ENCODE peak calls at places on chromosomes 2 and 18, in four cellular contexts. D is K562, O is transverse colon, S is uterus. T is an unnamed sample. For H3K4me1 and H3K36me3, the result is how much of the 10 kb centered on the place peaks cover.

GRCh38 chr2:54628418-54628817 is 95.0 kb upstream of the EML6 start:
- DNase-seq in D (no peak), O (no peak), S (no peak), T (no peak)

GRCh38 chr2:85302106-85302505 is 25.7 kb downstream of the TGOLN2 start:
- DNase-seq in D (no peak), O (no peak), S (no peak), T (no peak)

GRCh38 chr2:28094794-28095193 is 204.3 kb downstream of the BABAM2 start:
- DNase-seq in D (no peak), O (no peak), S (no peak), T (no peak)

GRCh38 chr2:145258903-145259579 is 739.1 kb upstream of the ZEB2 start:
- DNase-seq in D (no peak), O (no peak), S (no peak), T (no peak)

GRCh38 chr2:204203704-204204103 is 267.1 kb downstream of the ICOS start:
- DNase-seq in D (no peak), O (peak), S (no peak), T (peak)

GRCh38 chr2:86221066-86221684 is 21.9 kb downstream of the MRPL35 start:
- DNase-seq in D (peak), O (peak), S (peak), T (no peak)

GRCh38 chr2:127951031-127951430 is 65.3 kb upstream of the AMMECR1L start:
- DNase-seq in D (no peak), O (no peak), S (no peak), T (no peak)

GRCh38 chr2:127422631-127423475 is 4.6 kb downstream of the PROC start:
- DNase-seq in D (no peak), O (peak), S (no peak), T (no peak)

GRCh38 chr2:241811209-241811951 is 2.4 kb downstream of the NEU4 start:
- DNase-seq in D (no peak), O (no peak), S (no peak), T (no peak)

GRCh38 chr18:23498877-23499570 is 4.3 kb upstream of the RMC1 start:
- DNase-seq in D (peak), O (peak), S (peak), T (peak)

GRCh38 chr18:75179819-75180600 is 28.9 kb downstream of the PTGR3 start:
- DNase-seq in D (no peak), O (no peak), S (no peak), T (no peak)

GRCh38 chr2:184769038-184769437 is 170.7 kb downstream of the ZNF804A start:
- DNase-seq in D (no peak), O (no peak), S (no peak), T (no peak)

GRCh38 chr18:4603955-4604354 is 148.8 kb upstream of the DLGAP1 start:
- DNase-seq in D (no peak), O (no peak), S (no peak), T (no peak)

GRCh38 chr2:26721267-26722032 is 28.9 kb downstream of the KCNK3 start:
- DNase-seq in D (no peak), O (peak), S (no peak), T (no peak)

GRCh38 chr2:2142350-2142749 is 188.7 kb downstream of the MYT1L start:
- DNase-seq in D (no peak), O (no peak), S (no peak), T (no peak)

GRCh38 chr2:54298511-54298910 is 42.5 kb upstream of the TSPYL6 start:
- DNase-seq in D (no peak), O (no peak), S (no peak), T (no peak)

DNA sequence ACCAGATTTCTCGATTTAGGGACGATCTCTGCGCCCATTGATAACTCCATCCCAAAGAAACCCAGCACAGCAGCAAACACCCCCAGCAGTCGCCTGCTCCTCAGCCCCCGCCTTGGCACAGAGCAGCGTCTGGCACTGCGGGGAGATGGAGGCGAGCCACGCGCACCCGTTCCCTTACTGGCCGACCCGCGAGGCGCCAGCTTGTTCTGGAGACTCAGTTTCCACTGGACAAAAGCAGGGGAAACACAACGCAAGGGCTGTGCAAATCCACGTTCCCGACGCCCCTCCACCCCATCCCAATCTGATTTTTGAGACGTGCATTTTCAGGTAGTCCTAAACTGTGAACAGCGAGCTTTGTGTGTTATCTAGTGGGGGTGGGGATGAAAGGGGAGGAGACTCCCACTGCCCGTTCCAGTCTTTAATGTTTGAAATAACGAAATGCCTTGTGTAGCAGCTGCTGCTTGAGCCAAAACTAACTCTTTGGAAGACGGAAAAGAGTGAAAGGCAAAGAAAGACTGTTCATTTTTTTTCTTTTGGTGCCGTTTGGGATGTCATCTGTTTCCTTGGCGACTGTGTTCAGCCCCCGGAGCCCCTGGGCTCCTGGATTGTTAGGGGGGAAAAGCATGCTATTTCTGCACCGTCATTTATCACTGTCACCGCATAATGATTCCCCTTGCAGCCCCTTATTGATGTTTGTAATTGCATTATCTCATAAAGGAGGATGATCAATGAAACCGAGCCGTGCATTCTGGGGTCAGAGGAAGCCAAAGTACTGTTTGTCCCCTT is 143.3 kb downstream of the MEIS1 start:
- DNase-seq in D (no peak), O (no peak), S (peak), T (no peak)
- TF ChIP-seq POLR2A in D (no peak), O (no peak), S (peak), T (no peak)

DNA sequence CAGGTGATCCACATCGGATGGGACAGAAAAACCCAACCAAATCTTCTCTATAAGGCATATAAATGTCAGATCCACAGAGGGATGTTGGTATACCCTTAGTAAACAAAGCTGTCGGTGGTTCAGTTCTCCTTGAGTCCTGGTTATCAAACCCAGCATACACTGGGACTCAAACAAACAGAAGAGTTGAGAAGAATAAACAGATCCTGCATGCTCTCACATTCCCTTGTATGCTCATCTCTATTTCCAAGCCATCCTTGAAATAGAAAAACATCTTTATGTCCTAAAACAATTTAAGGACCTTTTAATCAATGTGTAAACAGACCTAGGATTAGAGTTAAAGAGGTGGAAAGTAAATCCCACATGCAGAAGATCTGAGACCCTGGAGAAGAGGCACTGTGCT is 19.8 kb upstream of the HK2 start:
- DNase-seq in D (no peak), O (no peak), S (no peak), T (no peak)
- H3K4me1 ChIP-seq in D (under half), O (under half), S (under half), T (under half)

DNA sequence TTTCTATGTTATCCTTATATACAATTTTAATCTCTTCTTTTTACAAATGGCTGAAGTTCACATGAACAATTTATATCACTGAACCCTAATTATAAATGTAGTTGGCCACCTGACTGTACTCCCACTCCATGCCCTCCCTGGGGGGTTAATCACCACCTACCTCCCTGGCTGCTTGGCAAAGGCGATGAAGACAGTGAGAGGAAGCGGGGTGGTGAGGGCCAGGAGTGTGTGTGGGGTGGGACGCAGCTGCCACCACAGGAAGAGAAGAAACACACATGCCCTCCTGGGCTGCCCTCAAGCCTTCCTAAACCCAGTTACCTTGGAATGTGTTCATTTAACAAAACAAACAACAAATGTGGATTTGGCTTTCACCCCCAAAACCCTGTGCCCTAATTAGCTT is 87.0 kb upstream of the REV1 start:
- DNase-seq in D (no peak), O (no peak), S (no peak), T (no peak)
- H3K36me3 ChIP-seq in D (under half), O (under half), S (under half), T (under half)

GRCh38 chr2:67215636-67216035 is 181.5 kb upstream of the ETAA1 start:
- DNase-seq in D (no peak), O (no peak), S (no peak), T (no peak)

GRCh38 chr2:67214585-67215184 is 182.4 kb upstream of the ETAA1 start:
- DNase-seq in D (no peak), O (no peak), S (no peak), T (no peak)

GRCh38 chr2:67213677-67214402 is 183.3 kb upstream of the ETAA1 start:
- DNase-seq in D (no peak), O (no peak), S (no peak), T (no peak)

GRCh38 chr2:67216103-67216502 is 181.0 kb upstream of the ETAA1 start:
- DNase-seq in D (no peak), O (no peak), S (no peak), T (no peak)

DNA sequence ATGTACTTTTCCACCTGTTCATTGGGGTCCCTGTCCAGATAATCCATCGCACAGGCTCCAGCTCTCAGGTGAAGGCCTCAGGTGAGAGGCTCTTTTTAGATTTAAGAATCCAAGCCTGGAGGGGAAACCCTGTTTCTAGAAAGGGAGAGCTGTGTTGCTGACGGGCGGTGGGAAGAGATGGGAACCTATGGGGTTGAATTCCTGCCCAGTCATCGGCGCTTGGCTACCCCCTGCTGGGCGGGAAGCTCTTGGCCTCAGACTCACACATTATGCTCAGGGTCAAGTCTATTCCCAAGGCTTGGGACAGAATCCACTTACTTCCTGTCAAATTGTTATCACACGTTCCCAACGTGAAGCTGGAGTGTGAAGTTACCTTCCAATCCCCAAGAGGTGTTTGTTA is 181.9 kb upstream of the ETAA1 start:
- DNase-seq in D (peak), O (peak), S (peak), T (no peak)
- TF ChIP-seq POLR2A in D (no peak), O (no peak), S (no peak), T (no peak)

DNA sequence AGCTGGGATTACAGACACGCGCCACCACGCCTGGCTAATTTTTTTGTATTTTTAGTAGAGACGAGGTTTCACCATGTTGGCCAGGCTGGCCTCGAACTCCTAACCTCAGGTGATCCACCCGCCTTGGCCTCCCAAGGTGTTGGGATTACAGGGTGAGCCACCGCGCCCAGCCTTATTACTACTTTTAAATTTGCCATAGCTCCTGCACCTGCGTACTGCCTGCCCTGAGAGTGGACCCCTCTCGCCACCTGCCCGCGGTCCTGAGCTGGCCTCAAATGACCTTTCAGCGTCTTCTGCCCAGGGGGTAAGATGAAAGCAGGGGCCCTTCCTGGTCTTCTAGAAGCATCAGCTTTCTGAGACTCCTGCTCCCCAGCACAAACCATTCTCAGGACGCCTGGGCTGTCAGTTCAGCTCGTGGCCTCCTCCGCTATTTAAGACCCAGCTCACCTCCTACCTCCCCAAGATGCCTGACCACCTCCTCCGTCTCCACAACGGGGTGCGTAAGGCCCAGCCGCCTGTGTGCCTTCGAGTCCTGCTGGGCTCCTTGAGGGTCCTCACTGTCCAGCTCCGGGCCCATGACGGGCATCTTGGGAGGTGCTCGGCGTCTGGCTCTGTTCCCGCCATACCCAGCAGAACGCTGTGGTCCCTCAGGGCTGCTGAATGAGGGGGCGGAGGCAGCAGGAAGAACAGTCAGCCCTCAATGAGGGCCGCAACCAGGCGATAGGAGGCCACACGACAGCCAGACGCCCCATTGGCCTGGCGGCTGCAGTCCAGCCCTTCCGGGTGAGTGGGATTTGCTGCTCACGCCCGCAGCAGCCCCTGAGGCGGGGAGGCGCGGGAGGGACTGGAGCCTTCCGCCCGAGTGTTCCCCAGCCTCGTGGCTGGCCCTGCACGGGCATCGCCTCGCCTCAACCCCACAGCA is 266.6 kb downstream of the TFCP2L1 start:
- DNase-seq in D (peak), O (no peak), S (peak), T (peak)
- H3K4me1 ChIP-seq in D (under half), O (under half), S (under half), T (under half)

GRCh38 chr18:31840499-31840898 is 79.8 kb upstream of the SLC25A52 start:
- DNase-seq in D (no peak), O (no peak), S (no peak), T (no peak)
- H3K36me3 ChIP-seq in D (half or more), O (under half), S (under half), T (under half)

DNA sequence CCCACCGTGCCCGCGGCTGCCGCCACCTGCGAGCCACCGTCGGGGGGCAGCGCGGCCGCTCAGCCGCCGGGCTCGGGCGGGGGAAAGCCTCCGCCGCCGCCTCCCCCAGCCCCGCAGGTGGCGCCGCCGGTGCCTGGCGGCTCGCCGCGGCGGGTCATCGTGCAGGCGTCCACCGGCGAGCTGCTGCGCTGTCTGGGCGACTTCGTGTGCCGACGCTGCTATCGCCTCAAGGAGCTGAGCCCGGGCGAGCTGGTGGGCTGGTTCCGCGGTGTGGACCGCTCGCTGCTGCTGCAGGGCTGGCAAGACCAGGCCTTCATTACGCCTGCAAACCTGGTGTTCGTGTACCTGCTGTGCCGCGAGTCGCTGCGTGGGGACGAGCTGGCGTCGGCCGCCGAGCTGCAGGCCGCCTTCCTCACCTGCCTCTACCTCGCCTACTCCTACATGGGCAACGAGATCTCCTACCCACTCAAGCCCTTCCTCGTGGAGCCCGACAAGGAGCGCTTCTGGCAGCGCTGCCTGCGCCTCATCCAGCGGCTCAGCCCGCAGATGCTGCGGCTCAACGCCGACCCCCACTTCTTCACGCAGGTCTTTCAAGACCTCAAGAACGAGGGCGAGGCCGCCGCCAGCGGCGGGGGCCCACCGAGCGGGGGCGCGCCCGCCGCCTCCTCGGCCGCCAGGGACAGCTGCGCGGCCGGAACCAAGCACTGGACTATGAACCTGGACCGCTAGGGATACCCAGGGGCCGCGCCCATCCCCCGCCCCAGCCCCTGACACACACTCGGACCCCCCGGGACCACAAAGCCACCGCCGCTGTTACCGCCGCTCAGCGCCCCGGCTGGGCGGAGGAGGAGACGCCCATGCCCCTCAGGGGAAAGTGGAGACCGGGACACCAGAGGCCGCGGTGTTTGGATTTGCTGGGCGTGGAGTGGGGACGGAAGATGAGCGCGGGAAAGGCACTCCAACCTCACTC is 1.0 kb downstream of the CDK5R2 start:
- DNase-seq in D (no peak), O (no peak), S (no peak), T (no peak)
- TF ChIP-seq POLR2A in D (no peak), O (no peak), S (no peak), T (no peak)

GRCh38 chr2:57886196-57886786 is 160.3 kb upstream of the VRK2 start:
- DNase-seq in D (no peak), O (no peak), S (no peak), T (no peak)
- H3K4me1 ChIP-seq in D (under half), O (under half), S (under half), T (under half)

GRCh38 chr2:96267159-96267971 is 1.3 kb downstream of the CIAO1 start:
- DNase-seq in D (peak), O (peak), S (no peak), T (no peak)
- H3K36me3 ChIP-seq in D (half or more), O (under half), S (under half), T (under half)

GRCh38 chr2:218659258-218659987 is at the start of the genes BCS1L and ZNF142:
- DNase-seq in D (peak), O (peak), S (peak), T (peak)
- TF ChIP-seq POLR2A in D (peak), O (peak), S (peak), T (peak)

T was measured in prostate gland.